ENCODE peak calls at places on chromosome 14, in four cellular contexts. X, E, H and Q are unnamed samples.

GRCh38 chr14:39957290-39957689 is 525.1 kb upstream of the FBXO33 start:
- DNase-seq in X (no peak), E (no peak), H (no peak), Q (no peak)

GRCh38 chr14:102581193-102581592 is 11.3 kb upstream of the RCOR1 start:
- DNase-seq in X (no peak), E (no peak), H (no peak), Q (no peak)

GRCh38 chr14:33762462-33762861 is 188.4 kb downstream of the EGLN3 start:
- DNase-seq in X (no peak), E (no peak), H (no peak), Q (no peak)

GRCh38 chr14:92651793-92652382 is 96.5 kb downstream of the LGMN start:
- DNase-seq in X (peak; percentile 11), E (no peak), H (no peak), Q (no peak)

GRCh38 chr14:57865450-57866198 is at the start of gene SLC35F4:
- DNase-seq in X (no peak), E (no peak), H (no peak), Q (no peak)

GRCh38 chr14:35287481-35288013 is 4.6 kb upstream of the PSMA6 start:
- DNase-seq in X (no peak), E (no peak), H (no peak), Q (no peak)

GRCh38 chr14:75479770-75480600 is 42.3 kb upstream of the BATF start:
- DNase-seq in X (no peak), E (no peak), H (no peak), Q (no peak)

GRCh38 chr14:54699087-54699530 is 132.2 kb downstream of the SAMD4A start:
- DNase-seq in X (no peak), E (no peak), H (no peak), Q (no peak)

GRCh38 chr14:56630707-56631106 is 51.1 kb downstream of the TMEM260 start:
- DNase-seq in X (no peak), E (no peak), H (no peak), Q (no peak)

GRCh38 chr14:55107766-55108554 is 21.1 kb upstream of the LGALS3 start:
- DNase-seq in X (no peak), E (peak; percentile 91), H (no peak), Q (peak; percentile 6)

GRCh38 chr14:89661392-89661791 is 244.4 kb upstream of the FOXN3 start:
- DNase-seq in X (no peak), E (no peak), H (no peak), Q (no peak)

GRCh38 chr14:85531141-85531593 is 1.2 kb downstream of the FLRT2 start:
- DNase-seq in X (peak; percentile 39), E (peak; percentile 69), H (no peak), Q (no peak)

GRCh38 chr14:105739331-105740102 is 213.1 kb downstream of the TMEM121 start:
- DNase-seq in X (no peak), E (no peak), H (no peak), Q (no peak)

GRCh38 chr14:22313172-22313801 is 275.7 kb downstream of the DAD1 start:
- DNase-seq in X (no peak), E (no peak), H (no peak), Q (no peak)

GRCh38 chr14:32408018-32408417 is 78.9 kb downstream of the AKAP6 start:
- DNase-seq in X (no peak), E (no peak), H (no peak), Q (peak; percentile 42)

GRCh38 chr14:32364941-32365340 is 35.8 kb downstream of the AKAP6 start:
- DNase-seq in X (no peak), E (no peak), H (no peak), Q (no peak)

GRCh38 chr14:47207636-47208035 is 467.8 kb downstream of the MDGA2 start:
- DNase-seq in X (no peak), E (no peak), H (no peak), Q (no peak)

GRCh38 chr14:23695220-23695999 is 59.2 kb downstream of the DHRS2 start:
- DNase-seq in X (no peak), E (no peak), H (no peak), Q (no peak)

GRCh38 chr14:51576112-51576420 is 75.6 kb upstream of the FRMD6 start:
- DNase-seq in X (no peak), E (no peak), H (no peak), Q (no peak)

GRCh38 chr14:68947802-68948201 is 31.3 kb downstream of the ACTN1 start:
- DNase-seq in X (no peak), E (peak; percentile 90), H (no peak), Q (no peak)